ENCODE peak calls at places on chromosomes 7 and 10, in four cellular contexts. T is stomach, E is tibial nerve, D is HCT116. J is an unnamed sample.

GRCh38 chr7:158495256-158495655 is 92.4 kb downstream of the PTPRN2 start:
- DNase-seq in D (no peak), E (no peak), T (no peak), J (no peak)

GRCh38 chr7:148994576-148994975 is 33.7 kb downstream of the PDIA4 start:
- DNase-seq in E (no peak), D (no peak), T (no peak), J (no peak)

GRCh38 chr10:81876253-81876731 is 1.3 kb downstream of the NRG3 start:
- DNase-seq in D (no peak), E (no peak), T (no peak), J (no peak)

GRCh38 chr10:60704480-60704879 is 73.8 kb upstream of the CDK1 start:
- DNase-seq in T (no peak), E (no peak), D (peak; percentile 7), J (no peak)

GRCh38 chr10:3544561-3544960 is 240.4 kb downstream of the KLF6 start:
- DNase-seq in D (no peak), E (no peak), T (no peak), J (no peak)

GRCh38 chr10:130341325-130341724 is 205.1 kb downstream of the GLRX3 start:
- DNase-seq in T (no peak), E (no peak), D (no peak), J (no peak)

GRCh38 chr7:94182066-94182465 is 177.9 kb upstream of the BET1 start:
- DNase-seq in D (peak; percentile 10), T (no peak), E (no peak), J (peak; percentile 25)

GRCh38 chr7:71132521-71133231 is 732 bp downstream of the GALNT17 start:
- DNase-seq in E (no peak), T (no peak), D (no peak), J (no peak)

GRCh38 chr7:42886129-42886528 is 25.7 kb downstream of the C7orf25 start:
- DNase-seq in D (no peak), T (no peak), E (no peak), J (no peak)

GRCh38 chr10:72319416-72320254 is 35.1 kb downstream of the DNAJB12 start:
- DNase-seq in T (peak; percentile 93), E (peak; percentile 89), D (peak; percentile 75), J (peak; percentile 88)

GRCh38 chr7:50317221-50317678 is 12.7 kb downstream of the IKZF1 start:
- DNase-seq in T (no peak), E (no peak), D (no peak), J (no peak)

GRCh38 chr10:7891634-7892033 is 73.3 kb downstream of the TAF3 start:
- DNase-seq in T (no peak), E (no peak), D (no peak), J (peak; percentile 5)

GRCh38 chr7:36994456-36995112 is 270.3 kb upstream of the AOAH start:
- DNase-seq in T (peak; percentile 42), E (no peak), D (no peak), J (no peak)

GRCh38 chr7:140923358-140924006 is 1.2 kb downstream of the BRAF start:
- DNase-seq in T (no peak), E (peak; percentile 9), D (no peak), J (no peak)

GRCh38 chr7:47813614-47814260 is 134.5 kb downstream of the PKD1L1 start:
- DNase-seq in D (no peak), E (no peak), T (no peak), J (peak; percentile 9)

GRCh38 chr10:79072994-79073654 is 4.4 kb downstream of the ZMIZ1 start:
- DNase-seq in T (no peak), D (no peak), E (no peak), J (no peak)

GRCh38 chr10:84363434-84363833 is 35.0 kb downstream of the CCSER2 start:
- DNase-seq in D (no peak), E (no peak), T (no peak), J (no peak)

GRCh38 chr10:86872757-86873156 is 84.7 kb downstream of the MMRN2 start:
- DNase-seq in T (no peak), D (no peak), E (peak; percentile 14), J (no peak)

GRCh38 chr7:46651561-46652088 is 730.6 kb upstream of the IGFBP3 start:
- DNase-seq in T (peak; percentile 45), D (peak; percentile 47), E (no peak), J (no peak)

GRCh38 chr7:88522771-88523316 is 216.2 kb upstream of the STEAP4 start:
- DNase-seq in E (no peak), T (no peak), D (no peak), J (no peak)

GRCh38 chr10:12727832-12728215 is 273.7 kb downstream of the CCDC3 start:
- DNase-seq in E (no peak), T (no peak), D (no peak), J (no peak)

GRCh38 chr10:14838582-14839304 is 637 bp downstream of the HSPA14 start:
- DNase-seq in E (no peak), T (peak; percentile 30), D (no peak), J (peak; percentile 51)

GRCh38 chr10:52121688-52122087 is 192.4 kb upstream of the DKK1 start:
- DNase-seq in E (no peak), T (no peak), D (no peak), J (no peak)

GRCh38 chr10:126519992-126520391 is 131.7 kb upstream of the ADAM12 start:
- DNase-seq in T (no peak), D (no peak), E (no peak), J (no peak)

GRCh38 chr7:127708788-127709187 is 56.8 kb downstream of the SND1 start:
- DNase-seq in E (peak; percentile 97), T (peak; percentile 79), D (peak; percentile 54), J (peak; percentile 66)

GRCh38 chr10:131758942-131759315 is 141.9 kb upstream of the PPP2R2D start:
- DNase-seq in E (no peak), D (no peak), T (no peak), J (no peak)

DNA sequence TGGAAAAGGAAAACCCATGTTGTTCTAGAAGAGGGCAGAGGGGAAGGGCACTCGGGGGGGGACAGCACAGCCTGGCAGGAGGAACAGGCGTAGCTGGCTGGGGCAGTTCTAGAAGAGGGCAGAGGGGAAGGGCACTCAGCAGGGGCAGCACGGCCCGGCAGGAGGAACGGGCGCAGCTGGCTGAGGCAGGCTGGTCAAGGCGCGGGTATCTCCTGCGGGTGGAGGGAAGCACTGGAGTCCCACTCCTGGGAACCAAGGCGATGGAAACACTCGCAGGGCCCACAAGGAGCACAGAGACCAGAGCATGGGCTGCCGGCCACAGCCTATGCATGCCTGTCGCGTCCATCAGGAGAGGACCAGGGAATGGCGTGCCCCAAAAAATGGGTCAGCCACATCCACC is 36.7 kb downstream of the PAPOLB start:
- DNase-seq in E (no peak), T (no peak), D (no peak), J (no peak)
- H3K4me3 ChIP-seq in E (no peak overlapping the region), T (no peak overlapping the region), D (no peak overlapping the region), J (no peak overlapping the region)

GRCh38 chr10:92506336-92506735 is 67.6 kb downstream of the IDE start:
- DNase-seq in T (no peak), E (no peak), D (no peak), J (no peak)
- H3K36me3 ChIP-seq in T (peaks cover 82% of the 10 kb centered on the region), E (peaks cover 74% of the 10 kb centered on the region), D (peaks cover 2% of the 10 kb centered on the region), J (peaks cover 55% of the 10 kb centered on the region)

GRCh38 chr7:150461520-150461919 is 11.1 kb downstream of the GIMAP8 start:
- DNase-seq in D (no peak), T (no peak), E (no peak), J (no peak)

GRCh38 chr7:150462413-150462812 is 12.0 kb downstream of the GIMAP8 start:
- DNase-seq in D (no peak), T (no peak), E (no peak), J (no peak)

GRCh38 chr7:150465414-150465813 is 15.0 kb downstream of the GIMAP8 start:
- DNase-seq in T (no peak), E (no peak), D (no peak), J (no peak)

GRCh38 chr7:150464962-150465361 is 14.5 kb downstream of the GIMAP8 start:
- DNase-seq in T (no peak), D (no peak), E (no peak), J (no peak)

GRCh38 chr7:150463461-150463860 is 13.0 kb downstream of the GIMAP8 start:
- DNase-seq in T (no peak), E (no peak), D (no peak), J (no peak)
- H3K4me3 ChIP-seq in T (no peak overlapping the region), E (no peak overlapping the region), D (no peak overlapping the region), J (no peak overlapping the region)

DNA sequence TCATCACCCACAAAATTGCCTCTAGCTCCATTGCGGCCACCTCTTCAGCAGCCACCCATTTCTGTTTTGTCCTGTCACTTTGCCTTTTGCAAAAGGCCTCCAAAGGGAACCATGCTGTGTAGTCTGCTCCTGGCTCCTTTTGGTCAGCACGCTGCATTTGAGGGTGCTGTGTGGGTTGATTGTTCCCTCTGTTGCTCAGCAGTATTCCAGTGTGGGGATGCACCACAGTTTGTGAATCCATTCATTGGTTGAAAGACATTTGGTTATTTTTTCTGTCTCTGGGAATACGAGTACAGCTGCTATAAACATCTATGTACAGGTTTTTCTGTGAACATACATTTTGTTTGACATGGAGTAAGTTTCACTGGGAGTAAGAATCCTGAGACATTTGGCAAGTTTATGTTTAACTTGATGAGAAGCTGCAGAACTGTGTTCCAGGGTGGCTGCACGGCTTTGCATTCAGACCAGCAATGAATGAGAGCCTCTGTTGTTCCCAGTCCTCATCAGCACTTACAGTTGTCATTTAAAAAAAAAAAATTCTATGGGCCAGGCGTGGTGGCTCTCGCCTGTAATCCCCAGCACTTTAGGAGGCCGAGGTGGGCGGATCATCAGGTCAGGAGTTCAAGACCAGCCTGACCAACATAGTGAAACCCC is 82.3 kb downstream of the UBE3C start:
- DNase-seq in T (no peak), E (no peak), D (no peak), J (no peak)
- H3K36me3 ChIP-seq in T (peaks cover 96% of the 10 kb centered on the region), E (peaks cover 85% of the 10 kb centered on the region), D (peaks cover 34% of the 10 kb centered on the region), J (peaks cover 64% of the 10 kb centered on the region)